ENCODE peak calls at places on chromosome 19, in five cellular contexts. S is fibroblast of pulmonary artery, O is suprapubic skin, E is skeletal muscle cell, M is WERI-Rb-1. X is an unnamed sample.

GRCh38 chr19:28727133-28727834 is 485.7 kb downstream of the UQCRFS1 start:
- DNase-seq in M (no peak), O (no peak), S (peak; percentile 21), E (no peak), X (no peak)

GRCh38 chr19:3336680-3337523 is 29.5 kb upstream of the NFIC start:
- DNase-seq in O (peak; percentile 92), E (peak; percentile 83), S (peak; percentile 88), M (peak; percentile 88), X (peak; percentile 77)

GRCh38 chr19:1214862-1215731 is 9.5 kb downstream of the STK11 start:
- DNase-seq in E (no peak), M (no peak), O (no peak), S (no peak), X (no peak)

GRCh38 chr19:10685210-10685609 is 16.0 kb upstream of the QTRT1 start:
- DNase-seq in S (no peak), O (no peak), E (no peak), M (no peak), X (no peak)

GRCh38 chr19:31350033-31350692 is 927 bp upstream of the TSHZ3 start:
- DNase-seq in E (no peak), S (peak; percentile 34), O (no peak), M (peak; percentile 17), X (no peak)

GRCh38 chr19:58059681-58060080 is 599 bp downstream of the ZNF135 start:
- DNase-seq in E (no peak), S (no peak), O (no peak), M (no peak), X (no peak)

GRCh38 chr19:1624458-1624857 is 19.2 kb upstream of the UQCR11 start:
- DNase-seq in O (no peak), M (peak; percentile 88), E (peak; percentile 12), S (peak; percentile 49), X (no peak)

GRCh38 chr19:15897738-15898276 is at the start of gene CYP4F2:
- DNase-seq in S (no peak), E (no peak), O (no peak), M (no peak), X (no peak)

GRCh38 chr19:41223431-41224234 is 4.6 kb downstream of the AXL start:
- DNase-seq in M (no peak), S (peak; percentile 60), E (peak; percentile 60), O (no peak), X (no peak)

GRCh38 chr19:45103625-45104319 is 10.8 kb downstream of the PPP1R37 start:
- DNase-seq in M (peak; percentile 88), S (no peak), E (no peak), O (no peak), X (no peak)

GRCh38 chr19:47446534-47447469 is 24.9 kb downstream of the SLC8A2 start:
- DNase-seq in O (no peak), E (no peak), M (no peak), S (peak; percentile 15), X (no peak)

GRCh38 chr19:48569814-48570213 is 17.8 kb downstream of the SULT2B1 start:
- DNase-seq in O (no peak), M (peak; percentile 85), E (peak; percentile 14), S (no peak), X (no peak)

GRCh38 chr19:48571378-48572162 is 19.6 kb downstream of the SULT2B1 start:
- DNase-seq in E (no peak), S (no peak), O (no peak), M (no peak), X (no peak)

GRCh38 chr19:48565090-48565489 is 13.1 kb downstream of the SULT2B1 start:
- DNase-seq in M (peak; percentile 78), S (peak; percentile 26), E (peak; percentile 17), O (no peak), X (no peak)

GRCh38 chr19:48573163-48573505 is 21.2 kb downstream of the SULT2B1 start:
- DNase-seq in M (no peak), O (no peak), E (no peak), S (no peak), X (no peak)

DNA sequence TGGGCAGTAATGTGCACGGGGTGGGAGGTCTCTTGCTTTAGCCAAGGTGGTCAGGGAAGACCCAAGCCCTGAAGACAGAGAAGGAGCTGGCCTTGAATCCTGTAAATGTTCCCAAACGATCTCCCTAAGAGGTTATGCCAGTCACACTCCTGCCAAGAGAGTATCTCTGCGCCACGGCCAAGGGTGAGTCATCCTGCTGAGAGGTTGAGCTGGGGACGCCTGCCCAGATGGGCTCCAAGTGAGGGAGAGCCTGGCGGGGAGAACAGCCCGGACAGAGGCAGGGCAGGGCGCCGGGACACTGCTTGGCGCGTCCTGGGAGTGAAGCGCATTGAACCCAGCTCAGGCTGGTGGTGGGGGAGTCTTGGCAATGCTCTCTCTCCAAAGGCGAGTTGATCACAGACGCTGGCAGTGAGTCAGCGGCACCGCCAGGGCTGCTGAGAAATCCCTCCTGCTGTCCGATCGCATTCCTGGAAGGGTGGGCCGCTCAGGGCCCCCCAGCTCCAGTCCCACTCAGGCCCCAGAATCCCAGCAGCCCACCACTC is 16.4 kb downstream of the SULT2B1 start:
- DNase-seq in M (peak; percentile 69), O (peak; percentile 94), S (peak; percentile 87), E (peak; percentile 66), X (peak; percentile 96)
- H3K4me3 ChIP-seq in M (no peak overlapping the region), O (peak overlapping the region; percentile 3), S (no peak overlapping the region), E (no peak overlapping the region), X (no peak overlapping the region)

DNA sequence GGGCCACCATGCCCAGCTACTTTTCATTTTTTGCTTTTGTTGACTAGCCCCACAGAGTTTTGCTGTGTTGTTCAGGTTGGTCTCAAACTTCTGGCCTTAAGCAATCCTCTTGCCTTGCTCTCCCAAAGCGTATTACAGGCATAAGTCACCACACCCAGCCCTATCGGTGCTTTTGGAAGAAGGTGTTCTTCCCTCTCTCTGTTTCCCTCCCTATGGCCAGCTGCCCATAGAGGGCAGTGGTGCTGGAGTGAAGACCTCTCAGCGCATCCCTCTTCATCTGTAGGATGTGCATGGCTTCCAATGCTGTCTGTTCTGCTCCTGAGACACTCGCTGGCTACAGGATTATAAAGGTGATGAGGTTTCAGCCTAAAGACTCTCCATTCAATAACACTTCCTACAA is 1.3 kb upstream of the CD22 start:
- DNase-seq in S (no peak), M (peak; percentile 50), E (no peak), O (no peak), X (no peak)
- H3K4me3 ChIP-seq in S (no peak overlapping the region), M (no peak overlapping the region), E (no peak overlapping the region), O (no peak overlapping the region), X (no peak overlapping the region)

GRCh38 chr19:50001775-50002174 is 23.4 kb downstream of the VRK3 start:
- DNase-seq in S (no peak), E (no peak), M (no peak), O (no peak), X (no peak)

GRCh38 chr19:49997709-49998108 is 27.5 kb downstream of the VRK3 start:
- DNase-seq in O (no peak), S (peak; percentile 23), M (peak; percentile 46), E (no peak), X (no peak)

GRCh38 chr19:50000038-50000890 is 24.9 kb downstream of the VRK3 start:
- DNase-seq in E (no peak), O (no peak), M (no peak), S (no peak), X (no peak)

GRCh38 chr19:50001158-50001557 is 24.0 kb downstream of the VRK3 start:
- DNase-seq in O (no peak), S (no peak), M (no peak), E (no peak), X (no peak)

DNA sequence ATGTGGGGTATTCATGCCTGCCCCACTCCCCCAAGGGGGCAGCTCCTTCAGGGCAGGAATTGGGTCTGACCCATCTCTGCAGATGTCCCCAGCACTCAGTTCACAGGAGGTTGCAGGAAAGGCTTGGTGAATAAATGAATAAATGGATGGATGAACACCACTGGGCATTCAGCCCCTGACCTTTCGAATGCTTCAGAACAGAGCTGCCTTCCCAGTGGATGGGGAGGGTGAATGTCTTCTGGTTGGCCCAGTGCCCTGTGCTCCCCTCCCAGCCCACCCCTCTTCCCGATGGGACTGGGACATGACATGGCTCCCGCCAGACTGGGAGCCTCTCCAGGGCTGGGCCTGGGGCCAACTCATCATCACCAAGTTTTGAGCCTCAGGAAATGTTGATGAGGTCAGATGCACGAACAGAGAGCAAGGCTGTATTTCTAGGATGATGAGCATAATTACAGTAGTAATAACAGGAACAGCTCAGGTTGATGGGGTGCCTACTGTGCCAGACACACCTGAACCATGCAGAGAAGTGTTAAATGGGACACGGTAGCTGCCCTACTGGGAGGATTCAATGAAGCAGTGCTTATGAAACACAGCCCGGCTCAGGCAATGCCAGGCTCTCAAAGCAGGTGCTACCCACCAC is 25.7 kb downstream of the VRK3 start:
- DNase-seq in E (no peak), M (no peak), O (no peak), S (peak; percentile 18), X (no peak)
- H3K4me3 ChIP-seq in E (no peak overlapping the region), M (no peak overlapping the region), O (no peak overlapping the region), S (no peak overlapping the region), X (no peak overlapping the region)

DNA sequence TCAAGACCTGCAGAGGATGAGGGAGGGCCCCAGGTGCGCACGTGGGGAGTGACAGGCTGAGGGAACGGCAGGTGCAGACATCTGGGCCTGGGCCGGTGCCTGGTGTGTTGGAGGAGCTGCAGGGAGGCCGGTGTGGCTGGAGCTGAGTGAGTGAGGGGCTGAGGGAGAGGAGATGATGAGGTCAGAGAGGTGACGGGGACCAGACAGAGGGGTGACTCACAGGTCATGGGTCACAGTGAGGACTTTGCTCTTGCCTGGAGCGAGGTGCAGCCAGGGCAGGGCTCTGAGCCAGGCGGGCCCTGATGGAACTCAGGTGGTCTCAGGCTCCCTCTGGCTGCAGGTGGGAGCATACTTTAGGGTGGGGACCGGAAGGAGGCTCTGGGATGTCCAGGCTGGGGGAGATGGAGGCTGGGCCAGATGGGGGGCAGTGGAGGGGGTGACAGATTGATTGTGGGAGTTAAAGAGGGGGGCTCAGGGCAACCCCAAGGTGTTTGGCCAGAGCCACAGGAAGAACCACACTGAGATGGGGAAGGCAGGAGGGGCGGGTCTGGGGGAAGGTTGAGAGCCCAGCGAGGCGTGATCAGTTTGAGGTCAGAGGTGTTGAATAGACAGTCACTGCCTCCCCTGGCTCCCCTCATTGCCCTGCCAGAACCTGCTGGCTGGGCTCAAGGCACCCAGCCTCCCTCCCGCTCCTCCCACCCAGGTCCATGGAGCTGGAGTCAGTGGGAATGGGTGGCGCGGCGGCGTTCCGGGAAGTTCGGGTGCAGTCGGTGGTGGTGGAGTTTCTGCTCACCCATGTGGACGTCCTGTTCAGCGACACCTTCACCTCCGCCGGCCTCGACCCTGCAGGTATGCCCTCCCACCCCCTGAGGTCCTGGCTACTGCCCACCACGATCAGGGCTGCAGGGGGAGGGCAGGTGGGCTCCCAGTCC is 8.4 kb downstream of the ARHGAP33 start:
- DNase-seq in E (no peak), S (no peak), O (no peak), M (no peak), X (no peak)
- H3K4me3 ChIP-seq in E (no peak overlapping the region), S (no peak overlapping the region), O (no peak overlapping the region), M (no peak overlapping the region), X (no peak overlapping the region)

X was measured in lower leg skin.